ENCODE peak calls at places on chromosomes 4 and X, in ten cellular contexts. G is astrocyte, W is IMR-90, V is K562, A is H1, C is mammary epithelial cell, H is SK-N-SH, M is GM23248, U is Karpas-422, T is neural progenitor cell. Z is an unnamed sample. For H4K20me1, the result is how much of the 10 kb centered on the place peaks cover.

GRCh38 chr4:100060765-100061416 is 110.8 kb upstream of the H2AZ1 start:
- DNase-seq in G (no peak), W (no peak), V (no peak), A (no peak), C (no peak), H (no peak), M (no peak), U (peak), T (no peak), Z (no peak)

GRCh38 chrX:103883533-103883932 is 51.5 kb upstream of the RAB9B start:
- DNase-seq in G (no peak), W (no peak), V (no peak), A (no peak), C (no peak), H (no peak), M (no peak), U (no peak), T (no peak), Z (no peak)

GRCh38 chr4:23060776-23061175 is 368.0 kb downstream of the GBA3 start:
- DNase-seq in G (peak), W (no peak), V (no peak), A (no peak), C (no peak), H (no peak), M (peak), U (no peak), T (no peak), Z (no peak)

GRCh38 chrX:11609109-11609508 is 56.6 kb downstream of the ARHGAP6 start:
- DNase-seq in G (no peak), W (no peak), V (no peak), A (no peak), C (no peak), H (no peak), M (no peak), U (no peak), T (no peak), Z (no peak)

GRCh38 chr4:7059673-7060072 is 8.2 kb downstream of the GRPEL1 start:
- DNase-seq in G (no peak), W (no peak), V (no peak), A (no peak), C (no peak), H (no peak), M (no peak), U (no peak), T (no peak), Z (no peak)

GRCh38 chr4:99664703-99665102 is 7.1 kb upstream of the C4orf54 start:
- DNase-seq in G (no peak), W (no peak), V (no peak), A (no peak), C (no peak), H (no peak), M (no peak), U (no peak), T (no peak), Z (no peak)

GRCh38 chrX:71067727-71068051 is 445 bp downstream of the SNX12 start:
- DNase-seq in G (no peak), W (no peak), V (no peak), A (no peak), C (no peak), H (no peak), M (no peak), U (peak), T (no peak), Z (no peak)

GRCh38 chr4:72568959-72569718 is at the start of gene ADAMTS3:
- DNase-seq in G (peak), W (peak), V (peak), A (peak), C (peak), H (peak), M (peak), U (no peak), T (peak), Z (peak)

GRCh38 chr4:22473268-22473667 is 42.6 kb downstream of the ADGRA3 start:
- DNase-seq in G (peak), W (peak), V (no peak), A (no peak), C (peak), H (no peak), M (peak), U (no peak), T (no peak), Z (no peak)

GRCh38 chrX:153689654-153690465 is 2.1 kb downstream of the SLC6A8 start:
- DNase-seq in G (no peak), W (peak), V (peak), A (no peak), C (peak), H (peak), M (peak), U (no peak), T (peak), Z (no peak)

DNA sequence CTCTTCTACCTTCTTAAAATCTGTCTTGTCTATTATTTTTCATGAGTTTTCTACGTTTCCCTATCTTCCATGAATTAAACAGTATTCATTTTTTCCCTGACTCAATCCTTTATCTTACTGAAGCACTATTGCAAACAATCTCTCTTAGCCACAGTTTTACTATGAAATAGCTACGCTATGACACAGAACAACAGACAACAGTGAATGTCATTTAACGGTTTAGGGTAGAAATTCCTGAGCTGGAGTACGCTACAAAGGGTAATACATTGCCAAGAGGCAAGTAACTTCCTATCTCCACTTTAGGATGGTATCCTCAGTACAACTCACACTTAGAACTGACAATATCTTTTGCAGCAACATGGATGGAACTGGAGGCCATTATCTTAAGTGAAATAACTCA is 552.6 kb downstream of the INPP4B start:
- DNase-seq in G (peak), W (peak), V (no peak), A (no peak), C (no peak), H (no peak), M (no peak), U (no peak), T (no peak), Z (no peak)
- H3K9ac ChIP-seq in G (no peak), W (no peak), V (no peak), A (no peak), C (no peak), H (no peak), M (no peak), U (no peak), T (no peak), Z (no peak)

DNA sequence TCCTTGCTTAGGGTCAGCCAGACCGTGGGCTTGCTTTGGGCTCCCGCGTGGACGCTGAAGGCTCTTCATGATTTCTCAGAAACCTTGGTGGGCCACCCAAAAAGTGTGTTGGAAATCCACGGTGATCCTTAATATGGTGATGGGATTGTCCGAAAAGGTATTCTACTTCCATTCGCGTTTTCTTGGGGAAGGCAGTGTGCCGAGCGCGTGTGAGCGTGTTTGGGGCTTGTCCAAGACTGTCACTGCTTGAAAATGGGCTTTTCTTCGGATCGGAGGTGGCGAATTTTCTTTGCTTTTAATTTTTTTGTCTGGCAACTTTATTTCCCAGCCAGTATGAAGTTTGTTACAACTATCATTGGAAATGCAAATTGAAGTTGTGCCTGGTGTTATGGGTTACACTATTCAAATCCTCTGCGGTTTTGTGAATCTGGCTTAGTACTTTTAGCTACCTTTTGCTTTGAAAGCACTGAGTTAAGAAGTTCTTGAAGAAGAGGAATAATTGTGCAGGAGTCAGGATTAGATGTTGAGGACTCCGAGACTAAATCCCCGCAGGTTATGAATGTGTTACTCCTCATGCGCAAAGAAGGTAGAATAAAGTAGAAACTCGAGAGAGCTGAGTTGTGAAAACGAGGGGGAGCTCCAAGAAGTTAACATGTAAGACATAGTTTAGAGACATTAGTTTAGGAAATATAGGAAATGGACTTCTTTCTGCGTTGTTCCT is 3.2 kb downstream of the SPRY1 start:
- DNase-seq in G (peak), W (no peak), V (no peak), A (no peak), C (peak), H (no peak), M (peak), U (no peak), T (peak), Z (no peak)
- H4K20me1 ChIP-seq in G (under half), W (under half), V (under half), A (under half), C (under half), H (under half), M (under half), U (under half), T (half or more), Z (under half)

GRCh38 chr4:151804821-151805220 is 44.0 kb upstream of the GATB start:
- DNase-seq in G (peak), W (peak), V (no peak), A (no peak), C (no peak), H (no peak), M (peak), U (no peak), T (peak), Z (no peak)
- H3K9ac ChIP-seq in G (no peak), W (no peak), V (no peak), A (no peak), C (no peak), H (no peak), M (no peak), U (no peak), T (no peak), Z (no peak)

DNA sequence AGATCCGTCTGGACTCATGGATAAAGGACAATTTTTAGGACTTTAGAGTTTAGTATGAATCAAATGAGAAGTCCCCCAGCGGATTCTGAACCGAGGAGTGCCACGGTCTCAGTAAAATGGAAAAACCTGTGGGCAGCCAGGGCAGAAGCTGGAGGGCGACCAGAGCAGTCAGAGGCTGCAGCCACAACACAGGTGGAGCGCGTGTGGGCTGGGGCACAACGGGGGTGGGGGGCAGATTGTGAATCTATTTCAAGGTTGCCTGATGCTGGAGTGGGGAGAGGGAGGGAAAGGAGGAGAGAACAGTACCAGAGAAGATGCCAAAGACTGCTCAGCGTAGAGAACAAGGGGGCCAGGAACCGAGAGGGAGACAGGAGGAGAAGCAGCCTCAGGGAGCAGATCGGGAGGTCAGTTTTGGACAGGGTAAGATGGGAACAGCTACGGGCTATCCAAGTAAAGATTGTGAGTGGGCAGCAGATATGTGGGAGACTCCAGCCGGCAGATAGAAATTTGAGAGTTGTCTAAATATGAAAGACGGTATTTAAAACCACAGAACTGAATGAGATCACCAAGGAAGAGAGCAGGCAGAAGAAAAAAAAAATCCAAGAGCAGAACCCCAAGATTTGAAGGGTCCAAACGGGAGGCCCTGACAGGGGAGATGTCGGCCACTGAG is 9.5 kb downstream of the FAT1 start:
- DNase-seq in G (peak), W (no peak), V (no peak), A (no peak), C (no peak), H (no peak), M (no peak), U (no peak), T (no peak), Z (no peak)
- H4K20me1 ChIP-seq in G (half or more), W (half or more), V (under half), A (under half), C (under half), H (under half), M (under half), U (under half), T (half or more), Z (under half)

DNA sequence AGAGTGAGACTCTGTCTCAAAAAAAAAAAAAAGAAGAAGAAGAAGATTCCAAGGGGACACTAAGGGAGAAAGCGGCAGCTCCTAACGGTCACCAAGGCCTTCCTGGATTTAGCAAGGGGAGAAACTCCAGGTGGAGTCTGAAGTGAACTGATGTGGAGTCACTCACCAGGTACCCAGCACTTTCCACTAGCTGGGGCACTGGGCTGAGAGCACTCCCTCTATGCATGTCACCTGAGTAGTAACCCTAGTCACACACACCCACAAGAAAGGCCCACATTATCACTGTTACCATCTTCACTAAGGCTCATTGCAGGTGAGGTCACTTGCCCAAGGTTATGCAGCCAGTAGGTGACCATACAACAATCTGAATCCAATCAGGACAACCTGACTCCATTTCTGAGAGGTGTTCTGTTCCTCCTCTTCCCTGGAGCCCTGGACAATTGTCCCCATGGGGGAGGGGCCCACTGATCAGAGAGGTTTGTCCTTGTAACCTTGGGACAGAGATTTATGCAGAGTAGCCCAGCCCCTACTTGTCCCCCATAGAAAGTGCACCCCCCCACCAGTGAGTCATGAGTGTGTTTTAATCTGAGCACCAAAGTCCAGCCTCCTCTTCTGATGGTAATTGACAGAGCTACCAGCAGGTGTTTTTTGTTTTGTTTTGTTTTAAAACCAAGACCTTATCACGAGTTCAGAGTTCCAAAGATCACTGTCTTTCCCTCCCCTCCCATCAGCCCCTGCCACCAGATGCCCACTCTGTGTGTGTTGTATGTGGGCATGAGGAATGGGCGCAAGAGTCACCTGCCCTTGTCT is 5.9 kb upstream of the SASH3 start:
- DNase-seq in G (no peak), W (no peak), V (peak), A (no peak), C (no peak), H (no peak), M (no peak), U (no peak), T (peak), Z (no peak)
- H3K9ac ChIP-seq in G (no peak), W (no peak), V (no peak), A (no peak), C (no peak), H (no peak), M (no peak), U (peak), T (no peak), Z (peak)

GRCh38 chrX:41108684-41109205 is 23.5 kb downstream of the USP9X start:
- DNase-seq in G (no peak), W (no peak), V (no peak), A (no peak), C (no peak), H (no peak), M (no peak), U (no peak), T (peak), Z (no peak)
- H4K20me1 ChIP-seq in G (half or more), W (half or more), V (under half), A (under half), C (under half), H (half or more), M (under half), U (half or more), T (half or more), Z (under half)